ENCODE peak calls at places on chromosomes 12 and 14, in ten cellular contexts. One of them, this sample, is unnamed.

GRCh38 chr14:38420045-38420444 is 164.2 kb upstream of the CLEC14A start:
- DNase-seq in NB4: no peak
- DNase-seq in RPMI7951: no peak
- DNase-seq in CD8-positive, alpha-beta T cell: no peak
- DNase-seq in NCI-H1930: no peak
- DNase-seq in EH: peak; percentile 75
- DNase-seq in cardiac fibroblast: peak; percentile 53
- DNase-seq in T-helper 9 cell: no peak
- DNase-seq in stimulated activated CD4-positive, alpha-beta T cell treated with anti-CD3 and anti-CD28 coated beads, Interleukin-4, amount 100 ng/mL, for 48 hours: no peak
- DNase-seq in GM04504: no peak
- DNase-seq in this sample: no peak

GRCh38 chr12:6570264-6570887 is 2.3 kb upstream of the NOP2 start:
- DNase-seq in NB4: peak; percentile 78
- DNase-seq in EH: peak; percentile 48
- DNase-seq in CD8-positive, alpha-beta T cell: peak; percentile 40
- DNase-seq in NCI-H1930: peak; percentile 72
- DNase-seq in cardiac fibroblast: peak; percentile 26
- DNase-seq in GM04504: no peak
- DNase-seq in RPMI7951: peak; percentile 42
- DNase-seq in T-helper 9 cell: no peak
- DNase-seq in stimulated activated CD4-positive, alpha-beta T cell treated with anti-CD3 and anti-CD28 coated beads, Interleukin-4, amount 100 ng/mL, for 48 hours: peak; percentile 41
- DNase-seq in this sample: peak; percentile 70

GRCh38 chr12:116199160-116199559 is 78.3 kb downstream of the MED13L start:
- DNase-seq in CD8-positive, alpha-beta T cell: no peak
- DNase-seq in cardiac fibroblast: no peak
- DNase-seq in EH: no peak
- DNase-seq in NB4: no peak
- DNase-seq in stimulated activated CD4-positive, alpha-beta T cell treated with anti-CD3 and anti-CD28 coated beads, Interleukin-4, amount 100 ng/mL, for 48 hours: no peak
- DNase-seq in T-helper 9 cell: no peak
- DNase-seq in GM04504: no peak
- DNase-seq in NCI-H1930: no peak
- DNase-seq in RPMI7951: no peak
- DNase-seq in this sample: no peak

GRCh38 chr12:15966426-15966825 is 55.3 kb downstream of the DERA start:
- DNase-seq in T-helper 9 cell: no peak
- DNase-seq in stimulated activated CD4-positive, alpha-beta T cell treated with anti-CD3 and anti-CD28 coated beads, Interleukin-4, amount 100 ng/mL, for 48 hours: no peak
- DNase-seq in CD8-positive, alpha-beta T cell: no peak
- DNase-seq in NB4: no peak
- DNase-seq in EH: peak; percentile 88
- DNase-seq in RPMI7951: peak; percentile 15
- DNase-seq in NCI-H1930: no peak
- DNase-seq in GM04504: peak; percentile 59
- DNase-seq in cardiac fibroblast: peak; percentile 71
- DNase-seq in this sample: no peak

GRCh38 chr12:76530531-76530930 is 29.0 kb downstream of the OSBPL8 start:
- DNase-seq in GM04504: no peak
- DNase-seq in CD8-positive, alpha-beta T cell: no peak
- DNase-seq in cardiac fibroblast: no peak
- DNase-seq in T-helper 9 cell: no peak
- DNase-seq in stimulated activated CD4-positive, alpha-beta T cell treated with anti-CD3 and anti-CD28 coated beads, Interleukin-4, amount 100 ng/mL, for 48 hours: no peak
- DNase-seq in NCI-H1930: no peak
- DNase-seq in RPMI7951: no peak
- DNase-seq in EH: no peak
- DNase-seq in NB4: no peak
- DNase-seq in this sample: no peak

GRCh38 chr12:49750027-49750977 is 8.9 kb downstream of the TMBIM6 start:
- DNase-seq in RPMI7951: peak; percentile 28
- DNase-seq in GM04504: peak; percentile 51
- DNase-seq in NB4: peak; percentile 86
- DNase-seq in NCI-H1930: peak; percentile 29
- DNase-seq in cardiac fibroblast: peak; percentile 89
- DNase-seq in T-helper 9 cell: no peak
- DNase-seq in CD8-positive, alpha-beta T cell: peak; percentile 43
- DNase-seq in EH: peak; percentile 63
- DNase-seq in stimulated activated CD4-positive, alpha-beta T cell treated with anti-CD3 and anti-CD28 coated beads, Interleukin-4, amount 100 ng/mL, for 48 hours: no peak
- DNase-seq in this sample: peak; percentile 20

GRCh38 chr12:15584366-15585041 is 204.7 kb downstream of the EPS8 start:
- DNase-seq in NB4: peak; percentile 69
- DNase-seq in stimulated activated CD4-positive, alpha-beta T cell treated with anti-CD3 and anti-CD28 coated beads, Interleukin-4, amount 100 ng/mL, for 48 hours: no peak
- DNase-seq in CD8-positive, alpha-beta T cell: no peak
- DNase-seq in GM04504: no peak
- DNase-seq in RPMI7951: peak; percentile 52
- DNase-seq in T-helper 9 cell: no peak
- DNase-seq in NCI-H1930: peak; percentile 19
- DNase-seq in EH: peak; percentile 79
- DNase-seq in cardiac fibroblast: peak; percentile 88
- DNase-seq in this sample: peak; percentile 45

GRCh38 chr12:5293773-5294172 is 138.1 kb upstream of the NTF3 start:
- DNase-seq in RPMI7951: no peak
- DNase-seq in T-helper 9 cell: no peak
- DNase-seq in CD8-positive, alpha-beta T cell: no peak
- DNase-seq in stimulated activated CD4-positive, alpha-beta T cell treated with anti-CD3 and anti-CD28 coated beads, Interleukin-4, amount 100 ng/mL, for 48 hours: no peak
- DNase-seq in EH: no peak
- DNase-seq in NB4: no peak
- DNase-seq in NCI-H1930: no peak
- DNase-seq in cardiac fibroblast: no peak
- DNase-seq in GM04504: no peak
- DNase-seq in this sample: no peak

GRCh38 chr14:67977468-67978034 is 158.0 kb downstream of the RAD51B start:
- DNase-seq in CD8-positive, alpha-beta T cell: no peak
- DNase-seq in NCI-H1930: no peak
- DNase-seq in EH: no peak
- DNase-seq in RPMI7951: no peak
- DNase-seq in NB4: no peak
- DNase-seq in cardiac fibroblast: no peak
- DNase-seq in GM04504: no peak
- DNase-seq in T-helper 9 cell: no peak
- DNase-seq in stimulated activated CD4-positive, alpha-beta T cell treated with anti-CD3 and anti-CD28 coated beads, Interleukin-4, amount 100 ng/mL, for 48 hours: no peak
- DNase-seq in this sample: no peak

GRCh38 chr14:94544726-94545125 is 16.5 kb upstream of the SERPINA4 start:
- DNase-seq in EH: no peak
- DNase-seq in CD8-positive, alpha-beta T cell: no peak
- DNase-seq in GM04504: no peak
- DNase-seq in NCI-H1930: no peak
- DNase-seq in NB4: no peak
- DNase-seq in T-helper 9 cell: no peak
- DNase-seq in cardiac fibroblast: no peak
- DNase-seq in RPMI7951: no peak
- DNase-seq in stimulated activated CD4-positive, alpha-beta T cell treated with anti-CD3 and anti-CD28 coated beads, Interleukin-4, amount 100 ng/mL, for 48 hours: no peak
- DNase-seq in this sample: no peak

GRCh38 chr14:104142136-104143041 is 4.0 kb downstream of the KIF26A start:
- DNase-seq in cardiac fibroblast: no peak
- DNase-seq in NB4: no peak
- DNase-seq in T-helper 9 cell: no peak
- DNase-seq in EH: no peak
- DNase-seq in RPMI7951: no peak
- DNase-seq in GM04504: no peak
- DNase-seq in NCI-H1930: no peak
- DNase-seq in stimulated activated CD4-positive, alpha-beta T cell treated with anti-CD3 and anti-CD28 coated beads, Interleukin-4, amount 100 ng/mL, for 48 hours: no peak
- DNase-seq in CD8-positive, alpha-beta T cell: peak; percentile 15
- DNase-seq in this sample: no peak

GRCh38 chr14:72715215-72715909 is 178.5 kb downstream of the DPF3 start:
- DNase-seq in T-helper 9 cell: no peak
- DNase-seq in NB4: peak; percentile 34
- DNase-seq in GM04504: no peak
- DNase-seq in CD8-positive, alpha-beta T cell: no peak
- DNase-seq in EH: peak; percentile 32
- DNase-seq in stimulated activated CD4-positive, alpha-beta T cell treated with anti-CD3 and anti-CD28 coated beads, Interleukin-4, amount 100 ng/mL, for 48 hours: no peak
- DNase-seq in cardiac fibroblast: no peak
- DNase-seq in RPMI7951: peak; percentile 57
- DNase-seq in NCI-H1930: no peak
- DNase-seq in this sample: no peak

GRCh38 chr14:92624764-92625163 is 111.2 kb downstream of the RIN3 start:
- DNase-seq in T-helper 9 cell: no peak
- DNase-seq in EH: no peak
- DNase-seq in NCI-H1930: no peak
- DNase-seq in stimulated activated CD4-positive, alpha-beta T cell treated with anti-CD3 and anti-CD28 coated beads, Interleukin-4, amount 100 ng/mL, for 48 hours: no peak
- DNase-seq in cardiac fibroblast: no peak
- DNase-seq in RPMI7951: peak; percentile 34
- DNase-seq in NB4: no peak
- DNase-seq in GM04504: no peak
- DNase-seq in CD8-positive, alpha-beta T cell: no peak
- DNase-seq in this sample: no peak

GRCh38 chr14:57060276-57060956 is 208.3 kb downstream of the EXOC5 start:
- DNase-seq in stimulated activated CD4-positive, alpha-beta T cell treated with anti-CD3 and anti-CD28 coated beads, Interleukin-4, amount 100 ng/mL, for 48 hours: no peak
- DNase-seq in EH: no peak
- DNase-seq in CD8-positive, alpha-beta T cell: no peak
- DNase-seq in NB4: no peak
- DNase-seq in cardiac fibroblast: no peak
- DNase-seq in T-helper 9 cell: no peak
- DNase-seq in GM04504: no peak
- DNase-seq in RPMI7951: no peak
- DNase-seq in NCI-H1930: no peak
- DNase-seq in this sample: no peak

GRCh38 chr14:104332634-104333270 is 194.4 kb downstream of the KIF26A start:
- DNase-seq in RPMI7951: no peak
- DNase-seq in GM04504: no peak
- DNase-seq in NB4: no peak
- DNase-seq in T-helper 9 cell: no peak
- DNase-seq in CD8-positive, alpha-beta T cell: no peak
- DNase-seq in cardiac fibroblast: no peak
- DNase-seq in stimulated activated CD4-positive, alpha-beta T cell treated with anti-CD3 and anti-CD28 coated beads, Interleukin-4, amount 100 ng/mL, for 48 hours: no peak
- DNase-seq in NCI-H1930: no peak
- DNase-seq in EH: no peak
- DNase-seq in this sample: no peak

GRCh38 chr12:66964629-66965028 is 285.8 kb upstream of the GRIP1 start:
- DNase-seq in GM04504: no peak
- DNase-seq in T-helper 9 cell: peak; percentile 12
- DNase-seq in stimulated activated CD4-positive, alpha-beta T cell treated with anti-CD3 and anti-CD28 coated beads, Interleukin-4, amount 100 ng/mL, for 48 hours: no peak
- DNase-seq in EH: peak; percentile 5
- DNase-seq in NCI-H1930: no peak
- DNase-seq in NB4: no peak
- DNase-seq in cardiac fibroblast: no peak
- DNase-seq in RPMI7951: peak; percentile 1
- DNase-seq in CD8-positive, alpha-beta T cell: peak; percentile 81
- DNase-seq in this sample: peak; percentile 14

GRCh38 chr14:35340616-35341453 is 48.7 kb downstream of the PSMA6 start:
- DNase-seq in EH: no peak
- DNase-seq in GM04504: no peak
- DNase-seq in NB4: no peak
- DNase-seq in stimulated activated CD4-positive, alpha-beta T cell treated with anti-CD3 and anti-CD28 coated beads, Interleukin-4, amount 100 ng/mL, for 48 hours: no peak
- DNase-seq in NCI-H1930: no peak
- DNase-seq in cardiac fibroblast: no peak
- DNase-seq in RPMI7951: no peak
- DNase-seq in CD8-positive, alpha-beta T cell: no peak
- DNase-seq in T-helper 9 cell: no peak
- DNase-seq in this sample: no peak

GRCh38 chr12:62269464-62270228 is 9.4 kb downstream of the USP15 start:
- DNase-seq in NB4: no peak
- DNase-seq in GM04504: no peak
- DNase-seq in CD8-positive, alpha-beta T cell: no peak
- DNase-seq in T-helper 9 cell: no peak
- DNase-seq in NCI-H1930: no peak
- DNase-seq in stimulated activated CD4-positive, alpha-beta T cell treated with anti-CD3 and anti-CD28 coated beads, Interleukin-4, amount 100 ng/mL, for 48 hours: no peak
- DNase-seq in cardiac fibroblast: no peak
- DNase-seq in RPMI7951: no peak
- DNase-seq in EH: no peak
- DNase-seq in this sample: no peak

GRCh38 chr12:52740591-52740990 is 36.6 kb downstream of the KRT76 start:
- DNase-seq in NCI-H1930: no peak
- DNase-seq in EH: no peak
- DNase-seq in cardiac fibroblast: no peak
- DNase-seq in stimulated activated CD4-positive, alpha-beta T cell treated with anti-CD3 and anti-CD28 coated beads, Interleukin-4, amount 100 ng/mL, for 48 hours: no peak
- DNase-seq in CD8-positive, alpha-beta T cell: no peak
- DNase-seq in NB4: no peak
- DNase-seq in RPMI7951: no peak
- DNase-seq in T-helper 9 cell: no peak
- DNase-seq in GM04504: no peak
- DNase-seq in this sample: no peak

GRCh38 chr14:27078176-27078575 is 480.3 kb upstream of the NOVA1 start:
- DNase-seq in CD8-positive, alpha-beta T cell: no peak
- DNase-seq in stimulated activated CD4-positive, alpha-beta T cell treated with anti-CD3 and anti-CD28 coated beads, Interleukin-4, amount 100 ng/mL, for 48 hours: no peak
- DNase-seq in cardiac fibroblast: no peak
- DNase-seq in EH: no peak
- DNase-seq in NCI-H1930: no peak
- DNase-seq in NB4: no peak
- DNase-seq in GM04504: no peak
- DNase-seq in RPMI7951: no peak
- DNase-seq in T-helper 9 cell: no peak
- DNase-seq in this sample: no peak

GRCh38 chr12:65308601-65309071 is 30.2 kb downstream of the MSRB3 start:
- DNase-seq in T-helper 9 cell: no peak
- DNase-seq in EH: peak; percentile 63
- DNase-seq in RPMI7951: no peak
- DNase-seq in NB4: no peak
- DNase-seq in NCI-H1930: no peak
- DNase-seq in CD8-positive, alpha-beta T cell: no peak
- DNase-seq in stimulated activated CD4-positive, alpha-beta T cell treated with anti-CD3 and anti-CD28 coated beads, Interleukin-4, amount 100 ng/mL, for 48 hours: no peak
- DNase-seq in GM04504: peak; percentile 71
- DNase-seq in cardiac fibroblast: peak; percentile 70
- DNase-seq in this sample: no peak

GRCh38 chr12:65791400-65791799 is 32.9 kb upstream of the HMGA2 start:
- DNase-seq in NCI-H1930: no peak
- DNase-seq in cardiac fibroblast: no peak
- DNase-seq in GM04504: no peak
- DNase-seq in T-helper 9 cell: no peak
- DNase-seq in CD8-positive, alpha-beta T cell: no peak
- DNase-seq in NB4: no peak
- DNase-seq in EH: no peak
- DNase-seq in RPMI7951: no peak
- DNase-seq in stimulated activated CD4-positive, alpha-beta T cell treated with anti-CD3 and anti-CD28 coated beads, Interleukin-4, amount 100 ng/mL, for 48 hours: no peak
- DNase-seq in this sample: no peak

GRCh38 chr12:96257550-96258392 is 63.6 kb downstream of the ELK3 start:
- DNase-seq in NB4: peak; percentile 36
- DNase-seq in GM04504: no peak
- DNase-seq in T-helper 9 cell: no peak
- DNase-seq in stimulated activated CD4-positive, alpha-beta T cell treated with anti-CD3 and anti-CD28 coated beads, Interleukin-4, amount 100 ng/mL, for 48 hours: no peak
- DNase-seq in NCI-H1930: no peak
- DNase-seq in RPMI7951: no peak
- DNase-seq in cardiac fibroblast: no peak
- DNase-seq in CD8-positive, alpha-beta T cell: no peak
- DNase-seq in EH: no peak
- DNase-seq in this sample: no peak

GRCh38 chr14:103315368-103315911 is 18.6 kb upstream of the EIF5 start:
- DNase-seq in CD8-positive, alpha-beta T cell: no peak
- DNase-seq in GM04504: no peak
- DNase-seq in NB4: no peak
- DNase-seq in NCI-H1930: no peak
- DNase-seq in EH: no peak
- DNase-seq in RPMI7951: peak; percentile 7
- DNase-seq in T-helper 9 cell: no peak
- DNase-seq in stimulated activated CD4-positive, alpha-beta T cell treated with anti-CD3 and anti-CD28 coated beads, Interleukin-4, amount 100 ng/mL, for 48 hours: no peak
- DNase-seq in cardiac fibroblast: peak; percentile 91
- DNase-seq in this sample: peak; percentile 40

GRCh38 chr12:118536306-118536900 is 160.0 kb downstream of the SUDS3 start:
- DNase-seq in NCI-H1930: no peak
- DNase-seq in cardiac fibroblast: no peak
- DNase-seq in NB4: no peak
- DNase-seq in CD8-positive, alpha-beta T cell: no peak
- DNase-seq in EH: peak; percentile 17
- DNase-seq in stimulated activated CD4-positive, alpha-beta T cell treated with anti-CD3 and anti-CD28 coated beads, Interleukin-4, amount 100 ng/mL, for 48 hours: no peak
- DNase-seq in T-helper 9 cell: no peak
- DNase-seq in GM04504: no peak
- DNase-seq in RPMI7951: no peak
- DNase-seq in this sample: no peak

GRCh38 chr14:79274641-79275366 is 936.5 kb downstream of the DIO2 start:
- DNase-seq in T-helper 9 cell: no peak
- DNase-seq in stimulated activated CD4-positive, alpha-beta T cell treated with anti-CD3 and anti-CD28 coated beads, Interleukin-4, amount 100 ng/mL, for 48 hours: no peak
- DNase-seq in GM04504: no peak
- DNase-seq in EH: no peak
- DNase-seq in NB4: no peak
- DNase-seq in CD8-positive, alpha-beta T cell: no peak
- DNase-seq in cardiac fibroblast: peak; percentile 5
- DNase-seq in NCI-H1930: no peak
- DNase-seq in RPMI7951: no peak
- DNase-seq in this sample: no peak

GRCh38 chr14:37721976-37722659 is 126.7 kb downstream of the TTC6 start:
- DNase-seq in RPMI7951: no peak
- DNase-seq in stimulated activated CD4-positive, alpha-beta T cell treated with anti-CD3 and anti-CD28 coated beads, Interleukin-4, amount 100 ng/mL, for 48 hours: no peak
- DNase-seq in GM04504: no peak
- DNase-seq in T-helper 9 cell: no peak
- DNase-seq in CD8-positive, alpha-beta T cell: no peak
- DNase-seq in cardiac fibroblast: peak; percentile 34
- DNase-seq in NCI-H1930: no peak
- DNase-seq in EH: peak; percentile 21
- DNase-seq in NB4: no peak
- DNase-seq in this sample: no peak

GRCh38 chr14:90388437-90388836 is 8.4 kb upstream of the CALM1 start:
- DNase-seq in NB4: peak; percentile 42
- DNase-seq in GM04504: no peak
- DNase-seq in CD8-positive, alpha-beta T cell: no peak
- DNase-seq in EH: peak; percentile 81
- DNase-seq in stimulated activated CD4-positive, alpha-beta T cell treated with anti-CD3 and anti-CD28 coated beads, Interleukin-4, amount 100 ng/mL, for 48 hours: no peak
- DNase-seq in cardiac fibroblast: peak; percentile 88
- DNase-seq in NCI-H1930: peak; percentile 12
- DNase-seq in T-helper 9 cell: no peak
- DNase-seq in RPMI7951: peak; percentile 72
- DNase-seq in this sample: no peak

This sample was measured in KBM-7.